ENCODE peak calls at places on chromosomes 13 and 19, in nine cellular contexts. One of them, this sample, is unnamed.
A peak's percentile ranks its signal among the peaks of the same experiment; 100 is the strongest.

GRCh38 chr13:99606322-99607089 is 105.2 kb downstream of the TM9SF2 start:
- DNase-seq in activated CD4-positive, alpha-beta T cell treated with anti-CD3 and anti-CD28 coated beads, Interleukin-2, amount 10 ng/mL, durations not matched to agents 7 days and 5 days: peak; percentile 90
- DNase-seq in KG1: peak; percentile 46
- DNase-seq in AML-193: peak; percentile 94
- DNase-seq in Panc1: no peak
- DNase-seq in germinal center: peak; percentile 96
- DNase-seq in RCC 7860: peak; percentile 66
- DNase-seq in hepatocyte: peak; percentile 93
- DNase-seq in astrocyte of the cerebellum: peak; percentile 50
- DNase-seq in this sample: peak; percentile 63

GRCh38 chr13:26771796-26772195 is 11.2 kb upstream of the GPR12 start:
- DNase-seq in KG1: no peak
- DNase-seq in germinal center: no peak
- DNase-seq in RCC 7860: no peak
- DNase-seq in hepatocyte: no peak
- DNase-seq in activated CD4-positive, alpha-beta T cell treated with anti-CD3 and anti-CD28 coated beads, Interleukin-2, amount 10 ng/mL, durations not matched to agents 7 days and 5 days: no peak
- DNase-seq in AML-193: no peak
- DNase-seq in Panc1: no peak
- DNase-seq in astrocyte of the cerebellum: no peak
- DNase-seq in this sample: no peak

GRCh38 chr13:94233401-94233800 is 246.1 kb downstream of the DCT start:
- DNase-seq in hepatocyte: peak; percentile 19
- DNase-seq in astrocyte of the cerebellum: peak; percentile 75
- DNase-seq in RCC 7860: peak; percentile 74
- DNase-seq in KG1: no peak
- DNase-seq in Panc1: peak; percentile 22
- DNase-seq in activated CD4-positive, alpha-beta T cell treated with anti-CD3 and anti-CD28 coated beads, Interleukin-2, amount 10 ng/mL, durations not matched to agents 7 days and 5 days: no peak
- DNase-seq in AML-193: no peak
- DNase-seq in germinal center: no peak
- DNase-seq in this sample: no peak

GRCh38 chr19:19126102-19126501 is 12.2 kb downstream of the TMEM161A start:
- DNase-seq in RCC 7860: no peak
- DNase-seq in activated CD4-positive, alpha-beta T cell treated with anti-CD3 and anti-CD28 coated beads, Interleukin-2, amount 10 ng/mL, durations not matched to agents 7 days and 5 days: no peak
- DNase-seq in AML-193: no peak
- DNase-seq in astrocyte of the cerebellum: no peak
- DNase-seq in Panc1: no peak
- DNase-seq in hepatocyte: no peak
- DNase-seq in KG1: no peak
- DNase-seq in germinal center: no peak
- DNase-seq in this sample: no peak

GRCh38 chr19:51784922-51785690 is 9.9 kb upstream of the FPR3 start:
- DNase-seq in hepatocyte: no peak
- DNase-seq in Panc1: no peak
- DNase-seq in activated CD4-positive, alpha-beta T cell treated with anti-CD3 and anti-CD28 coated beads, Interleukin-2, amount 10 ng/mL, durations not matched to agents 7 days and 5 days: peak; percentile 20
- DNase-seq in astrocyte of the cerebellum: no peak
- DNase-seq in germinal center: no peak
- DNase-seq in KG1: no peak
- DNase-seq in AML-193: peak; percentile 81
- DNase-seq in RCC 7860: peak; percentile 60
- DNase-seq in this sample: peak; percentile 100

GRCh38 chr13:51729853-51730553 is 74.0 kb downstream of the DHRS12 start:
- DNase-seq in hepatocyte: peak; percentile 78
- DNase-seq in AML-193: no peak
- DNase-seq in activated CD4-positive, alpha-beta T cell treated with anti-CD3 and anti-CD28 coated beads, Interleukin-2, amount 10 ng/mL, durations not matched to agents 7 days and 5 days: no peak
- DNase-seq in KG1: no peak
- DNase-seq in Panc1: no peak
- DNase-seq in astrocyte of the cerebellum: peak; percentile 65
- DNase-seq in germinal center: no peak
- DNase-seq in RCC 7860: peak; percentile 85
- DNase-seq in this sample: peak; percentile 58

GRCh38 chr13:73657821-73658540 is 476.2 kb downstream of the KLF12 start:
- DNase-seq in RCC 7860: no peak
- DNase-seq in hepatocyte: no peak
- DNase-seq in activated CD4-positive, alpha-beta T cell treated with anti-CD3 and anti-CD28 coated beads, Interleukin-2, amount 10 ng/mL, durations not matched to agents 7 days and 5 days: no peak
- DNase-seq in KG1: no peak
- DNase-seq in Panc1: no peak
- DNase-seq in astrocyte of the cerebellum: peak; percentile 51
- DNase-seq in germinal center: no peak
- DNase-seq in AML-193: no peak
- DNase-seq in this sample: no peak

GRCh38 chr19:1773173-1773572 is 19.9 kb downstream of the ONECUT3 start:
- DNase-seq in germinal center: no peak
- DNase-seq in astrocyte of the cerebellum: no peak
- DNase-seq in RCC 7860: peak; percentile 93
- DNase-seq in Panc1: no peak
- DNase-seq in hepatocyte: no peak
- DNase-seq in activated CD4-positive, alpha-beta T cell treated with anti-CD3 and anti-CD28 coated beads, Interleukin-2, amount 10 ng/mL, durations not matched to agents 7 days and 5 days: no peak
- DNase-seq in AML-193: no peak
- DNase-seq in KG1: no peak
- DNase-seq in this sample: no peak

GRCh38 chr19:33175886-33176669 is 18.1 kb upstream of the LRP3 start:
- DNase-seq in Panc1: no peak
- DNase-seq in astrocyte of the cerebellum: no peak
- DNase-seq in germinal center: peak; percentile 27
- DNase-seq in KG1: no peak
- DNase-seq in RCC 7860: no peak
- DNase-seq in hepatocyte: peak; percentile 48
- DNase-seq in activated CD4-positive, alpha-beta T cell treated with anti-CD3 and anti-CD28 coated beads, Interleukin-2, amount 10 ng/mL, durations not matched to agents 7 days and 5 days: peak; percentile 33
- DNase-seq in AML-193: peak; percentile 22
- DNase-seq in this sample: peak; percentile 40

This sample was measured in MV-4-11.